ENCODE peak calls at places on chromosomes 5 and 9, in nine cellular contexts. A is nephron progenitor cell; V is effector memory CD8-positive, alpha-beta T cell; S is Caki2; C is fibroblast of pulmonary artery; K is cardiac fibroblast; L is uterus; Z is germinal center; B is astrocyte of the cerebellum. I is an unnamed sample.

GRCh38 chr5:5164158-5164557 is 24.0 kb downstream of the ADAMTS16 start:
- DNase-seq in A (no peak), V (no peak), S (no peak), C (no peak), K (no peak), L (no peak), Z (no peak), B (no peak), I (no peak)

GRCh38 chr9:1837453-1838084 is 177.6 kb upstream of the SMARCA2 start:
- DNase-seq in A (peak; percentile 59), V (no peak), S (peak; percentile 1), C (peak; percentile 17), K (peak; percentile 18), L (no peak), Z (peak; percentile 16), B (no peak), I (peak; percentile 45)

GRCh38 chr5:179344301-179345178 is 721 bp downstream of the ADAMTS2 start:
- DNase-seq in A (peak; percentile 55), V (no peak), S (peak; percentile 37), C (no peak), K (peak; percentile 23), L (peak; percentile 33), Z (no peak), B (no peak), I (peak; percentile 44)

GRCh38 chr5:67181648-67182218 is 14.9 kb downstream of the CD180 start:
- DNase-seq in A (no peak), V (no peak), S (no peak), C (no peak), K (no peak), L (no peak), Z (no peak), B (no peak), I (no peak)

GRCh38 chr9:9729082-9729481 is 883.7 kb downstream of the PTPRD start:
- DNase-seq in A (no peak), V (no peak), S (no peak), C (no peak), K (no peak), L (no peak), Z (no peak), B (no peak), I (no peak)

GRCh38 chr9:37903581-37903830 is 421 bp downstream of the SLC25A51 start:
- DNase-seq in A (no peak), V (no peak), S (no peak), C (no peak), K (no peak), L (no peak), Z (no peak), B (no peak), I (no peak)

GRCh38 chr5:137367951-137368350 is 131.2 kb downstream of the SPOCK1 start:
- DNase-seq in A (no peak), V (no peak), S (no peak), C (no peak), K (no peak), L (no peak), Z (no peak), B (no peak), I (no peak)

GRCh38 chr9:72614057-72614456 is 92.6 kb downstream of the TMC1 start:
- DNase-seq in A (no peak), V (no peak), S (no peak), C (no peak), K (no peak), L (no peak), Z (no peak), B (no peak), I (no peak)

GRCh38 chr9:2053883-2054845 is 39.0 kb downstream of the SMARCA2 start:
- DNase-seq in A (peak; percentile 7), V (peak; percentile 70), S (peak; percentile 2), C (peak; percentile 46), K (peak; percentile 51), L (no peak), Z (peak; percentile 51), B (peak; percentile 84), I (peak; percentile 35)

GRCh38 chr5:181163487-181164075 is 16.2 kb downstream of the OR2V2 start:
- DNase-seq in A (no peak), V (no peak), S (no peak), C (no peak), K (no peak), L (no peak), Z (no peak), B (no peak), I (no peak)

GRCh38 chr5:132446621-132447020 is 44.0 kb downstream of the IRF1 start:
- DNase-seq in A (no peak), V (no peak), S (no peak), C (peak; percentile 94), K (peak; percentile 94), L (peak; percentile 82), Z (no peak), B (peak; percentile 83), I (peak; percentile 91)

GRCh38 chr9:115335441-115335840 is 217.5 kb upstream of the TNC start:
- DNase-seq in A (peak; percentile 3), V (no peak), S (no peak), C (no peak), K (no peak), L (no peak), Z (no peak), B (no peak), I (no peak)

GRCh38 chr5:10768304-10768899 is 7.4 kb upstream of the DAP start:
- DNase-seq in A (no peak), V (no peak), S (no peak), C (no peak), K (no peak), L (no peak), Z (no peak), B (no peak), I (no peak)

GRCh38 chr5:43601454-43602260 is 1.3 kb upstream of the NNT start:
- DNase-seq in A (no peak), V (no peak), S (peak; percentile 33), C (peak; percentile 27), K (peak; percentile 21), L (no peak), Z (no peak), B (no peak), I (peak; percentile 29)

I was measured in AG08395.